ENCODE peak calls at places on chromosome 18, in eight cellular contexts. One of them, this sample, is unnamed.
A peak's percentile ranks its signal among the peaks of the same experiment; 100 is the strongest.

GRCh38 chr18:58140366-58141325 is 96.6 kb downstream of the NEDD4L start:
- DNase-seq in ovary: no peak
- DNase-seq in HepG2: peak; percentile 39
- DNase-seq in transverse colon: no peak
- DNase-seq in sigmoid colon: peak; percentile 48
- DNase-seq in stomach: no peak
- DNase-seq in K562: no peak
- DNase-seq in A549: no peak
- DNase-seq in this sample: no peak

GRCh38 chr18:56575819-56576663 is 62.4 kb downstream of the TXNL1 start:
- DNase-seq in K562: peak; percentile 31
- DNase-seq in HepG2: peak; percentile 36
- DNase-seq in sigmoid colon: no peak
- DNase-seq in ovary: no peak
- DNase-seq in A549: peak; percentile 25
- DNase-seq in stomach: no peak
- DNase-seq in transverse colon: no peak
- DNase-seq in this sample: no peak

GRCh38 chr18:43919565-43919964 is 642.3 kb upstream of the SYT4 start:
- DNase-seq in stomach: no peak
- DNase-seq in ovary: no peak
- DNase-seq in K562: no peak
- DNase-seq in transverse colon: no peak
- DNase-seq in A549: no peak
- DNase-seq in sigmoid colon: no peak
- DNase-seq in HepG2: no peak
- DNase-seq in this sample: no peak

GRCh38 chr18:49277395-49278036 is 182.9 kb downstream of the DYM start:
- DNase-seq in ovary: no peak
- DNase-seq in HepG2: no peak
- DNase-seq in transverse colon: no peak
- DNase-seq in sigmoid colon: no peak
- DNase-seq in A549: no peak
- DNase-seq in K562: no peak
- DNase-seq in stomach: no peak
- DNase-seq in this sample: no peak

GRCh38 chr18:332007-332406 is 64.2 kb upstream of the THOC1 start:
- DNase-seq in K562: no peak
- DNase-seq in A549: no peak
- DNase-seq in sigmoid colon: no peak
- DNase-seq in transverse colon: peak; percentile 19
- DNase-seq in HepG2: no peak
- DNase-seq in ovary: no peak
- DNase-seq in stomach: no peak
- DNase-seq in this sample: no peak

GRCh38 chr18:11975721-11976120 is 5.6 kb upstream of the IMPA2 start:
- DNase-seq in stomach: no peak
- DNase-seq in sigmoid colon: no peak
- DNase-seq in transverse colon: no peak
- DNase-seq in ovary: no peak
- DNase-seq in A549: no peak
- DNase-seq in HepG2: no peak
- DNase-seq in K562: no peak
- DNase-seq in this sample: no peak

GRCh38 chr18:48036641-48037421 is 106.4 kb upstream of the SMAD2 start:
- DNase-seq in stomach: peak; percentile 24
- DNase-seq in A549: no peak
- DNase-seq in K562: no peak
- DNase-seq in sigmoid colon: peak; percentile 40
- DNase-seq in HepG2: no peak
- DNase-seq in ovary: no peak
- DNase-seq in transverse colon: no peak
- DNase-seq in this sample: no peak

GRCh38 chr18:903703-904102 is 968 bp upstream of the ADCYAP1 start:
- DNase-seq in A549: no peak
- DNase-seq in K562: peak; percentile 75
- DNase-seq in ovary: peak; percentile 44
- DNase-seq in stomach: peak; percentile 35
- DNase-seq in HepG2: no peak
- DNase-seq in transverse colon: no peak
- DNase-seq in sigmoid colon: no peak
- DNase-seq in this sample: no peak

GRCh38 chr18:58132595-58133191 is 88.7 kb downstream of the NEDD4L start:
- DNase-seq in sigmoid colon: no peak
- DNase-seq in stomach: no peak
- DNase-seq in transverse colon: no peak
- DNase-seq in A549: no peak
- DNase-seq in K562: no peak
- DNase-seq in HepG2: peak; percentile 55
- DNase-seq in ovary: no peak
- DNase-seq in this sample: no peak

GRCh38 chr18:9120796-9121195 is 15.8 kb upstream of the ANKRD12 start:
- DNase-seq in A549: no peak
- DNase-seq in sigmoid colon: no peak
- DNase-seq in K562: no peak
- DNase-seq in HepG2: no peak
- DNase-seq in stomach: no peak
- DNase-seq in ovary: no peak
- DNase-seq in transverse colon: no peak
- DNase-seq in this sample: no peak

GRCh38 chr18:55400590-55401274 is 187.3 kb downstream of the TCF4 start:
- DNase-seq in sigmoid colon: no peak
- DNase-seq in HepG2: no peak
- DNase-seq in K562: no peak
- DNase-seq in ovary: no peak
- DNase-seq in stomach: no peak
- DNase-seq in transverse colon: no peak
- DNase-seq in A549: no peak
- DNase-seq in this sample: no peak

GRCh38 chr18:77676901-77677300 is 427.3 kb downstream of the GALR1 start:
- DNase-seq in sigmoid colon: no peak
- DNase-seq in K562: no peak
- DNase-seq in A549: no peak
- DNase-seq in ovary: no peak
- DNase-seq in transverse colon: no peak
- DNase-seq in HepG2: no peak
- DNase-seq in stomach: no peak
- DNase-seq in this sample: no peak

GRCh38 chr18:58896268-58896667 is 31.6 kb downstream of the ZNF532 start:
- DNase-seq in stomach: no peak
- DNase-seq in ovary: no peak
- DNase-seq in K562: no peak
- DNase-seq in sigmoid colon: no peak
- DNase-seq in HepG2: no peak
- DNase-seq in A549: no peak
- DNase-seq in transverse colon: peak; percentile 24
- DNase-seq in this sample: no peak

GRCh38 chr18:33596178-33596854 is 18.3 kb downstream of the ASXL3 start:
- DNase-seq in HepG2: no peak
- DNase-seq in ovary: no peak
- DNase-seq in K562: no peak
- DNase-seq in A549: no peak
- DNase-seq in sigmoid colon: no peak
- DNase-seq in transverse colon: no peak
- DNase-seq in stomach: no peak
- DNase-seq in this sample: no peak

GRCh38 chr18:37395138-37395537 is 170.5 kb downstream of the CELF4 start:
- DNase-seq in stomach: no peak
- DNase-seq in ovary: no peak
- DNase-seq in A549: no peak
- DNase-seq in sigmoid colon: no peak
- DNase-seq in HepG2: no peak
- DNase-seq in K562: no peak
- DNase-seq in transverse colon: no peak
- DNase-seq in this sample: no peak

GRCh38 chr18:37394610-37394965 is 171.0 kb downstream of the CELF4 start:
- DNase-seq in HepG2: no peak
- DNase-seq in stomach: no peak
- DNase-seq in ovary: no peak
- DNase-seq in A549: no peak
- DNase-seq in sigmoid colon: no peak
- DNase-seq in K562: no peak
- DNase-seq in transverse colon: no peak
- DNase-seq in this sample: no peak

GRCh38 chr18:37392648-37393047 is 172.9 kb downstream of the CELF4 start:
- DNase-seq in A549: no peak
- DNase-seq in transverse colon: no peak
- DNase-seq in sigmoid colon: no peak
- DNase-seq in K562: no peak
- DNase-seq in ovary: no peak
- DNase-seq in HepG2: no peak
- DNase-seq in stomach: no peak
- DNase-seq in this sample: no peak

GRCh38 chr18:37393221-37393828 is 172.3 kb downstream of the CELF4 start:
- DNase-seq in stomach: no peak
- DNase-seq in transverse colon: no peak
- DNase-seq in K562: no peak
- DNase-seq in ovary: no peak
- DNase-seq in HepG2: no peak
- DNase-seq in sigmoid colon: no peak
- DNase-seq in A549: no peak
- DNase-seq in this sample: no peak

GRCh38 chr18:37393945-37394609 is 171.5 kb downstream of the CELF4 start:
- DNase-seq in K562: peak; percentile 89
- DNase-seq in stomach: peak; percentile 42
- DNase-seq in transverse colon: peak; percentile 32
- DNase-seq in HepG2: no peak
- DNase-seq in ovary: peak; percentile 83
- DNase-seq in sigmoid colon: peak; percentile 79
- DNase-seq in A549: peak; percentile 43
- DNase-seq in this sample: no peak
- H3K4me1 ChIP-seq in K562: peaks cover 8% of the 10 kb centered on the region
- H3K4me1 ChIP-seq in stomach: peaks cover 16% of the 10 kb centered on the region
- H3K4me1 ChIP-seq in transverse colon: peaks cover 5% of the 10 kb centered on the region
- H3K4me1 ChIP-seq in HepG2: no peaks in the 10 kb centered on the region
- H3K4me1 ChIP-seq in ovary: peaks cover 14% of the 10 kb centered on the region
- H3K4me1 ChIP-seq in sigmoid colon: peaks cover 15% of the 10 kb centered on the region
- H3K4me1 ChIP-seq in A549: no peaks in the 10 kb centered on the region
- H3K4me1 ChIP-seq in this sample: peaks cover 20% of the 10 kb centered on the region

GRCh38 chr18:2912357-2913299 is 65.8 kb downstream of the EMILIN2 start:
- DNase-seq in ovary: no peak
- DNase-seq in K562: no peak
- DNase-seq in sigmoid colon: peak; percentile 62
- DNase-seq in HepG2: no peak
- DNase-seq in A549: no peak
- DNase-seq in transverse colon: no peak
- DNase-seq in stomach: no peak
- DNase-seq in this sample: no peak
- TF ChIP-seq EP300 in ovary: no peak
- TF ChIP-seq EP300 in K562: no peak
- TF ChIP-seq EP300 in sigmoid colon: no peak
- TF ChIP-seq EP300 in HepG2: no peak
- TF ChIP-seq EP300 in A549: no peak
- TF ChIP-seq EP300 in transverse colon: no peak
- TF ChIP-seq EP300 in stomach: no peak
- TF ChIP-seq EP300 in this sample: no peak

GRCh38 chr18:13448028-13448795 is 229.7 kb downstream of the LDLRAD4 start:
- DNase-seq in K562: no peak
- DNase-seq in stomach: no peak
- DNase-seq in A549: no peak
- DNase-seq in sigmoid colon: no peak
- DNase-seq in transverse colon: no peak
- DNase-seq in ovary: no peak
- DNase-seq in HepG2: no peak
- DNase-seq in this sample: no peak
- H3K4me3 ChIP-seq in K562: no peak overlapping the region
- H3K4me3 ChIP-seq in stomach: no peak overlapping the region
- H3K4me3 ChIP-seq in A549: no peak overlapping the region
- H3K4me3 ChIP-seq in sigmoid colon: peak overlapping the region; percentile 30
- H3K4me3 ChIP-seq in transverse colon: no peak overlapping the region
- H3K4me3 ChIP-seq in ovary: no peak overlapping the region
- H3K4me3 ChIP-seq in HepG2: no peak overlapping the region
- H3K4me3 ChIP-seq in this sample: peak overlapping the region; percentile 36

DNA sequence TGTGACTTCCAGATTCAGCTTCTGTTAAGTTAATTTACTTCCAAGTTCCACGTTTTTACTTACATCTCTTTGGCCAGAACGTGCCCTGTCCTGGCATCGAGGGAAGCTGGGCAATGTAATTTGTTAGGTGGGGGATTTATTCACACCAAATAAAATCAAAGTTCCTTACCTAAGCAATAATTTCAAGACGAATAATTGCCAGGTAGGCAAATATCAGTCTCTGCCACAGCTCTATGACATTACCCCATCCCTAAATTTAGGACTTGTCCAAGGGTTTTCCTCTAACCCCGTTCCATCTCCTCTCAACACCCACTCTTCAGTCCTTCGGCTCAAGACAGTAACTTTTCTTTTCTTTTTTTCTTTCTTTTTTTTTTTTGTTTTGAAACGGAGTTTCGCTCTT is 38.3 kb upstream of the LAMA1 start:
- DNase-seq in A549: no peak
- DNase-seq in stomach: no peak
- DNase-seq in ovary: no peak
- DNase-seq in sigmoid colon: no peak
- DNase-seq in transverse colon: no peak
- DNase-seq in HepG2: no peak
- DNase-seq in K562: no peak
- DNase-seq in this sample: no peak
- H3K4me1 ChIP-seq in A549: no peaks in the 10 kb centered on the region
- H3K4me1 ChIP-seq in stomach: peaks cover 7% of the 10 kb centered on the region
- H3K4me1 ChIP-seq in ovary: no peaks in the 10 kb centered on the region
- H3K4me1 ChIP-seq in sigmoid colon: no peaks in the 10 kb centered on the region
- H3K4me1 ChIP-seq in transverse colon: no peaks in the 10 kb centered on the region
- H3K4me1 ChIP-seq in HepG2: no peaks in the 10 kb centered on the region
- H3K4me1 ChIP-seq in K562: no peaks in the 10 kb centered on the region
- H3K4me1 ChIP-seq in this sample: no peaks in the 10 kb centered on the region

GRCh38 chr18:79513381-79514081 is 117.8 kb downstream of the NFATC1 start:
- DNase-seq in HepG2: no peak
- DNase-seq in ovary: peak; percentile 26
- DNase-seq in K562: no peak
- DNase-seq in A549: no peak
- DNase-seq in transverse colon: no peak
- DNase-seq in sigmoid colon: peak; percentile 54
- DNase-seq in stomach: peak; percentile 18
- DNase-seq in this sample: no peak
- TF ChIP-seq EP300 in HepG2: no peak
- TF ChIP-seq EP300 in ovary: no peak
- TF ChIP-seq EP300 in K562: no peak
- TF ChIP-seq EP300 in A549: no peak
- TF ChIP-seq EP300 in transverse colon: no peak
- TF ChIP-seq EP300 in sigmoid colon: no peak
- TF ChIP-seq EP300 in stomach: no peak
- TF ChIP-seq EP300 in this sample: no peak